ENCODE peak calls at places on chromosomes 13 and 19, in eight cellular contexts. S is WTC11, C is ascending aorta, D is heart left ventricle, Q is fibroblast of villous mesenchyme, G is GM12865, O is fibroblast of pulmonary artery, K is psoas muscle. F is an unnamed sample.

GRCh38 chr19:8322638-8322997 is 1.3 kb downstream of the RPS28 start:
- DNase-seq in S (no peak), C (no peak), D (no peak), Q (no peak), G (no peak), O (no peak), K (no peak), F (no peak)

GRCh38 chr19:46279177-46279576 is 17.7 kb upstream of the HIF3A start:
- DNase-seq in S (no peak), C (no peak), D (no peak), Q (no peak), G (no peak), O (no peak), K (no peak), F (no peak)

GRCh38 chr19:53004242-53004641 is 9.5 kb upstream of the ERVV-1 start:
- DNase-seq in S (no peak), C (no peak), D (no peak), Q (no peak), G (no peak), O (no peak), K (no peak), F (no peak)

GRCh38 chr19:41774515-41774980 is 19.2 kb downstream of the CEACAM6 start:
- DNase-seq in S (no peak), C (no peak), D (no peak), Q (no peak), G (no peak), O (no peak), K (no peak), F (peak)

GRCh38 chr19:6038634-6039405 is 60.9 kb upstream of the RANBP3 start:
- DNase-seq in S (no peak), C (no peak), D (no peak), Q (no peak), G (peak), O (no peak), K (no peak), F (no peak)

GRCh38 chr13:50531917-50532899 is 311.3 kb downstream of the DLEU7 start:
- DNase-seq in S (no peak), C (no peak), D (no peak), Q (peak), G (no peak), O (peak), K (no peak), F (no peak)

GRCh38 chr19:46471116-46471733 is at the start of gene PNMA8A:
- DNase-seq in S (peak), C (peak), D (peak), Q (peak), G (no peak), O (peak), K (peak), F (no peak)

GRCh38 chr13:29583073-29583785 is 12.3 kb downstream of the SLC7A1 start:
- DNase-seq in S (no peak), C (no peak), D (no peak), Q (peak), G (no peak), O (no peak), K (no peak), F (no peak)

GRCh38 chr19:10566658-10567410 is 1.0 kb upstream of the KRI1 start:
- DNase-seq in S (no peak), C (peak), D (no peak), Q (no peak), G (peak), O (no peak), K (no peak), F (no peak)

GRCh38 chr19:53977991-53978731 is 13.3 kb upstream of the CACNG6 start:
- DNase-seq in S (peak), C (peak), D (peak), Q (peak), G (no peak), O (peak), K (peak), F (no peak)

GRCh38 chr13:94239135-94239534 is 240.3 kb downstream of the DCT start:
- DNase-seq in S (no peak), C (no peak), D (no peak), Q (peak), G (no peak), O (peak), K (no peak), F (no peak)

GRCh38 chr13:51425410-51426042 is 27.3 kb downstream of the INTS6 start:
- DNase-seq in S (no peak), C (no peak), D (no peak), Q (peak), G (no peak), O (peak), K (no peak), F (no peak)

GRCh38 chr19:12796146-12797071 is 5.1 kb downstream of the JUNB start:
- DNase-seq in S (peak), C (peak), D (peak), Q (peak), G (peak), O (peak), K (peak), F (peak)

GRCh38 chr13:96086736-96087135 is 3.2 kb upstream of the HS6ST3 start:
- DNase-seq in S (no peak), C (no peak), D (no peak), Q (no peak), G (no peak), O (no peak), K (no peak), F (no peak)

GRCh38 chr13:103703246-103703645 is 637.0 kb upstream of the SLC10A2 start:
- DNase-seq in S (no peak), C (no peak), D (no peak), Q (no peak), G (no peak), O (no peak), K (no peak), F (no peak)

GRCh38 chr13:82370306-82370705 is 1512.0 kb downstream of the SLITRK1 start:
- DNase-seq in S (no peak), C (no peak), D (no peak), Q (no peak), G (no peak), O (peak), K (no peak), F (no peak)

GRCh38 chr13:111474136-111475002 is 153.9 kb downstream of the TEX29 start:
- DNase-seq in S (no peak), C (no peak), D (no peak), Q (peak), G (peak), O (peak), K (no peak), F (no peak)

GRCh38 chr19:12783849-12784393 is 7.4 kb upstream of the JUNB start:
- DNase-seq in S (no peak), C (peak), D (peak), Q (peak), G (peak), O (no peak), K (peak), F (peak)

GRCh38 chr13:75870397-75870801 is 234.3 kb downstream of the LMO7 start:
- DNase-seq in S (no peak), C (no peak), D (no peak), Q (peak), G (peak), O (peak), K (no peak), F (no peak)

GRCh38 chr13:99765869-99766268 is 205.7 kb downstream of the ZIC5 start:
- DNase-seq in S (no peak), C (no peak), D (no peak), Q (no peak), G (no peak), O (no peak), K (no peak), F (no peak)

GRCh38 chr13:99768986-99769385 is 202.6 kb downstream of the ZIC5 start:
- DNase-seq in S (no peak), C (no peak), D (no peak), Q (no peak), G (no peak), O (no peak), K (no peak), F (no peak)

DNA sequence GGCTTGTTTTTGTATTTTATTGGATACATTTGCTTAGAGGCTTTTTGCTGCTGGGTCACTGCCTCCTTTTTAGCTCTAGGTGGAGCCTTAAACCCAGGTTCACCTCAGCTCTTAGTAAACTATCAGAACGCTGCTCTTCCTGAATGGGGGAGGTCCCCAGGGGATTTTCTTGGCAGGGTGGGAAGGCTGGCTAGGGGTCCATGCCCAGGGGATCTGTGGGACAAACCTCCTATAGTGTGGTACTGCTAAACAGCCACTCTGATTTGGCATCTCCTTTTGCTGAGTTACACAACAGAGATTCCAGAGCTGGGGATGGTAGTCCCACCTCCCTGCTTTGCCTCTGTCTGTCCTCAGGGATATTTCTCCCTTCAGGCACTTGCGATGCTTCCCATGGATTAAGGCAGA is 204.9 kb downstream of the ZIC5 start:
- DNase-seq in S (peak), C (no peak), D (no peak), Q (no peak), G (peak), O (no peak), K (no peak), F (no peak)
- TF ChIP-seq CTCF in S (peak), C (no peak), D (no peak), Q (no peak), G (peak), O (no peak), K (no peak), F (no peak)

DNA sequence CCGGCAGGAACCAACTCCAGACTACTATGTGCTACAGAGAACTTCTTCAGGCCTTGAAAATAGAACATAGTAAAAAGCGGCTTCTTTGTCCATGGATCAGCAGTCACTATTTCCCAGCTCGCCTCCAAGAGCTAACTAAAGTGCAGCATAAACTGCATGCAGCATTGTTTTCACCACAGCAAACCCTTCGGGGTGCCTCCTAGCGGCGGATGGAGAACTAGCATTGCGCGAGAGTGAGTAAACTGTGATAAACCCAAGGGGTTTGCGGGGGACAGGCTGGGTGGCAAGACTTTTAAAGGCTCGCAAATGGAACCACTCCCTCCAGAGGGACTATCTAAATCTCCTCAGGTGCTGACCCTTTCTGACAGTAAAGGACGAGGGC is 21.6 kb upstream of the SGCG start:
- DNase-seq in S (peak), C (peak), D (no peak), Q (peak), G (peak), O (peak), K (peak), F (peak)
- TF ChIP-seq CTCF in S (peak), C (no peak), D (peak), Q (peak), G (peak), O (peak), K (peak), F (peak)

DNA sequence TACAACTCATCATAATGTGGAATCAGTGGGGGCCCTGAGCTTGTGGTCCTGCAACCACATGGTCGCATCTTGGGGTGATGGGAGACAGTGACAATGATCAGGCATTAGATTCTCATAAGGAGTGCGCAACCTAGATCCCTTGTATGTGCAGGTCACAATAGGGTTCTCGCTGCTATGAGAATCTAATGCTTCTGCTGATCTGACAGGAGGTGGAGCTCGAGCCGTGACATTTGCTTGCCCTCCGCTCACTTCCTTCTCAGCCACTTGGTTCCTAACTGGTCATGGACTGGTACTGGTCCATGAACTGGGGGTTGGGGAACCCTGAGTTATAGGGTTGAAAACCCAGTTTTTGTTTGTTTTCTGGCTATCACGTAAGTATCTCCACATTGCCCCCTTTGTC is 1290.9 kb upstream of the ATXN8OS start:
- DNase-seq in S (no peak), C (no peak), D (no peak), Q (no peak), G (no peak), O (no peak), K (no peak), F (no peak)
- TF ChIP-seq CTCF in S (no peak), C (no peak), D (no peak), Q (no peak), G (no peak), O (no peak), K (no peak), F (no peak)

GRCh38 chr13:26062853-26063444 is 11.1 kb upstream of the SHISA2 start:
- DNase-seq in S (no peak), C (no peak), D (no peak), Q (peak), G (peak), O (peak), K (no peak), F (peak)
- TF ChIP-seq CTCF in S (no peak), C (peak), D (peak), Q (peak), G (peak), O (peak), K (peak), F (peak)

GRCh38 chr19:14567079-14567478 is 4.8 kb downstream of the NDUFB7 start:
- DNase-seq in S (no peak), C (no peak), D (no peak), Q (no peak), G (no peak), O (no peak), K (no peak), F (no peak)

GRCh38 chr19:14575428-14575980 is 3.6 kb upstream of the NDUFB7 start:
- DNase-seq in S (no peak), C (no peak), D (no peak), Q (no peak), G (no peak), O (no peak), K (no peak), F (no peak)

GRCh38 chr19:14576363-14576762 is 4.5 kb upstream of the NDUFB7 start:
- DNase-seq in S (no peak), C (no peak), D (no peak), Q (no peak), G (no peak), O (no peak), K (no peak), F (no peak)

GRCh38 chr19:14570864-14571527 is 870 bp downstream of the NDUFB7 start:
- DNase-seq in S (no peak), C (no peak), D (no peak), Q (no peak), G (no peak), O (no peak), K (no peak), F (no peak)

DNA sequence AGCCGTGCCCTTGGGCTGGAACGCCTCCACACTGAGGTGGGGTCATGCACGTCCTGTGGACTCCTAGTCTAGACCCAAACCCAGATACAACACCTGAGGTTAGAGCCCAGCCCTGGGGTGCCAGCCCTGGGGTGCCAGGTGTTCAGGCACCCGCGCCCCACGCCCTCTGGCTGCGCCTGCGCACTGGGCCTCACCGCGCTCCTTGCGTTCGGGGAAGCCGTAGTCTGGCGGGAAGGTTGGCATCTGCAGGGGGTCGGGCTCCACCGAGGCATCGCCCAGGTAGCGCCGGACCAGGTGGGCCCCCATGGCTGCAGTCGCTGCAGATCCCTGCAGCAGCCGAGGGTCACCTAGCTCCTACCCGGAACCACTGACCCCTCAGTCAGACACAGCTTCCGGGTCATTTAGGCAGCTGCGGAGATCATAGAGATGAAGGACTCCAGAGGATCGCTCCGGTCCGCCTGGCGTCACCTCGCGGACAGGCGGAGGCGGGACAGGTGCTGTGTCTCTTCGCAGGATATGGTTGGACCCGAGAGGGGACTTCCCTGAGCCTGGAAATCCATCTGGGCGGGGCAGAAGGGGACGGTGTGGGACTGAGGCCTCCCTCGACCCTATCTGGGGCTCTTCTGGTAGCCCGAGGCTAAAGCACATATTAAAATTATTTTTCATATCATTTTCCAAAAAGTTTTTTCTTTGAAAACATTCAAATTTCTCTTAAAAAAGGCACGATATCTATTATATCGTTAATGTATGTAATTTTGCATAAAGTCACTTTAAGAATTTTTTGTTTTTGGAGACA is at the start of gene NDUFB7:
- DNase-seq in S (peak), C (peak), D (peak), Q (peak), G (peak), O (peak), K (peak), F (peak)
- TF ChIP-seq CTCF in S (peak), C (peak), D (peak), Q (peak), G (peak), O (peak), K (peak), F (peak)

DNA sequence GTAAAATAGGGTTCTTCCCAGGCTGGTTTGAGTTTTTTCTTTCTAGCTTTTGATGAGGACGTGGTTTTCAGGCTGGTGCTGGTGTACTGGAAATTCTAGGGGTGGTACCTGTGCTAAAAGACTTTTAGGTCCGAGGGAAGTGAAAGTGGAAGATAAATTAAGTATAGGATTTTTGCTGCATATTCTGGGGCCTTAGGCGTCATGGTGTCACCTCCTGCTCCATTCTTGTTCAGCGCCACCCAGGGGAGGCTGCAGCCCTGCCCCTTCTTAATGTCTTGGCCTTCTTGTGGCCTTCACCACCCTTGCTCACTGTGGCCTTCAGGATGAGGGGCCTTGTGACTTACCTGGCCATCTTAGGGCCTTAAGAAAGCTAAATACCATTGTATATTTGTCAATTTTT is 12.4 kb downstream of the ZNF552 start:
- DNase-seq in S (peak), C (no peak), D (no peak), Q (no peak), G (peak), O (no peak), K (no peak), F (no peak)
- TF ChIP-seq CTCF in S (no peak), C (no peak), D (no peak), Q (no peak), G (no peak), O (no peak), K (no peak), F (no peak)